ENCODE peak calls at places on chromosomes 3 and 15, in six cellular contexts. H is NB4, C is astrocyte of the spinal cord, Y is breast epithelium, R is RWPE2, T is tibial artery. S is an unnamed sample.

GRCh38 chr15:34791701-34792100 is 3.6 kb downstream of the ACTC1 start:
- DNase-seq in H (no peak), C (no peak), Y (no peak), R (no peak), T (no peak), S (no peak)

GRCh38 chr3:11513817-11514135 is 129.9 kb downstream of the VGLL4 start:
- DNase-seq in H (no peak), C (no peak), Y (no peak), R (no peak), T (no peak), S (no peak)

GRCh38 chr15:59074607-59075006 is 30.3 kb upstream of the CCNB2 start:
- DNase-seq in H (no peak), C (no peak), Y (no peak), R (no peak), T (no peak), S (no peak)

GRCh38 chr3:95612611-95613010 is 1201.8 kb upstream of the EPHA6 start:
- DNase-seq in H (no peak), C (no peak), Y (no peak), R (no peak), T (no peak), S (peak; percentile 13)

GRCh38 chr3:23341147-23341838 is 138.2 kb downstream of the UBE2E2 start:
- DNase-seq in H (no peak), C (no peak), Y (no peak), R (no peak), T (no peak), S (no peak)

GRCh38 chr15:101315736-101316135 is 20.7 kb upstream of the SNRPA1 start:
- DNase-seq in H (no peak), C (no peak), Y (no peak), R (peak; percentile 68), T (no peak), S (no peak)

GRCh38 chr15:22963546-22964125 is 16.5 kb downstream of the CYFIP1 start:
- DNase-seq in H (no peak), C (no peak), Y (no peak), R (no peak), T (no peak), S (peak; percentile 55)

GRCh38 chr15:85597155-85597815 is 197.4 kb downstream of the KLHL25 start:
- DNase-seq in H (no peak), C (no peak), Y (no peak), R (no peak), T (no peak), S (peak; percentile 61)

GRCh38 chr3:117706731-117707130 is 997.2 kb downstream of the TUSC7 start:
- DNase-seq in H (no peak), C (no peak), Y (no peak), R (no peak), T (no peak), S (no peak)

GRCh38 chr3:48403533-48404439 is 26.1 kb downstream of the PLXNB1 start:
- DNase-seq in H (no peak), C (no peak), Y (peak; percentile 45), R (peak; percentile 44), T (peak; percentile 18), S (no peak)

GRCh38 chr3:126474498-126475410 is 937 bp downstream of the ZXDC start:
- DNase-seq in H (peak; percentile 73), C (peak; percentile 51), Y (no peak), R (peak; percentile 55), T (peak; percentile 40), S (peak; percentile 48)

GRCh38 chr3:11154036-11154952 is at the start of gene HRH1:
- DNase-seq in H (peak; percentile 28), C (peak; percentile 40), Y (no peak), R (no peak), T (peak; percentile 43), S (peak; percentile 28)

GRCh38 chr15:41894791-41895463 is 1.1 kb upstream of the SPTBN5 start:
- DNase-seq in H (peak; percentile 88), C (peak; percentile 75), Y (peak; percentile 66), R (peak; percentile 97), T (peak; percentile 79), S (peak; percentile 82)

GRCh38 chr3:187237741-187238140 is 40.5 kb downstream of the RTP1 start:
- DNase-seq in H (no peak), C (no peak), Y (no peak), R (no peak), T (no peak), S (no peak)

GRCh38 chr3:15215996-15216395 is 9.9 kb downstream of the CAPN7 start:
- DNase-seq in H (no peak), C (no peak), Y (no peak), R (no peak), T (no peak), S (no peak)
- H3K4me3 ChIP-seq in H (no peak overlapping the region), C (no peak overlapping the region), Y (no peak overlapping the region), R (no peak overlapping the region), T (no peak overlapping the region), S (no peak overlapping the region)

DNA sequence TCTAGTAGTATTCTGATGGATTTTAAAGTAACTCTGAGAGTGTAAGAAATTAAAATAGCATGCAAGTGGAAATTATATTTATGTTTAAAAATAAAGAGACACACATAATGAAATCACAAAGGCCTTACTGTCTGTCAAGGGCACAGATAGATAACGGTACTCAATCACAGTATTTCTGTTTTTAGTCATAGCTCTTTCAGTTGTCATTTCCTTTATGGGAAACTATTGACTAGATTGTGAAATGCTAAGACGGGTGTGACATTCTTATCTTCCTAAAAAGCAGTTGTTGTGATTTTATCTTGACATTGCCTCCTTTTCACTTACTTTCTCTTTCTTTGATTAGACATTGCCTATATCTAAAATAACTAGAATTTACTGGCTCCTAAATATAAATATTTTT is 100.1 kb upstream of the PLSCR5 start:
- DNase-seq in H (no peak), C (no peak), Y (no peak), R (no peak), T (no peak), S (no peak)
- TF ChIP-seq CTCF in H (no peak), C (no peak), Y (no peak), R (no peak), T (no peak), S (no peak)

DNA sequence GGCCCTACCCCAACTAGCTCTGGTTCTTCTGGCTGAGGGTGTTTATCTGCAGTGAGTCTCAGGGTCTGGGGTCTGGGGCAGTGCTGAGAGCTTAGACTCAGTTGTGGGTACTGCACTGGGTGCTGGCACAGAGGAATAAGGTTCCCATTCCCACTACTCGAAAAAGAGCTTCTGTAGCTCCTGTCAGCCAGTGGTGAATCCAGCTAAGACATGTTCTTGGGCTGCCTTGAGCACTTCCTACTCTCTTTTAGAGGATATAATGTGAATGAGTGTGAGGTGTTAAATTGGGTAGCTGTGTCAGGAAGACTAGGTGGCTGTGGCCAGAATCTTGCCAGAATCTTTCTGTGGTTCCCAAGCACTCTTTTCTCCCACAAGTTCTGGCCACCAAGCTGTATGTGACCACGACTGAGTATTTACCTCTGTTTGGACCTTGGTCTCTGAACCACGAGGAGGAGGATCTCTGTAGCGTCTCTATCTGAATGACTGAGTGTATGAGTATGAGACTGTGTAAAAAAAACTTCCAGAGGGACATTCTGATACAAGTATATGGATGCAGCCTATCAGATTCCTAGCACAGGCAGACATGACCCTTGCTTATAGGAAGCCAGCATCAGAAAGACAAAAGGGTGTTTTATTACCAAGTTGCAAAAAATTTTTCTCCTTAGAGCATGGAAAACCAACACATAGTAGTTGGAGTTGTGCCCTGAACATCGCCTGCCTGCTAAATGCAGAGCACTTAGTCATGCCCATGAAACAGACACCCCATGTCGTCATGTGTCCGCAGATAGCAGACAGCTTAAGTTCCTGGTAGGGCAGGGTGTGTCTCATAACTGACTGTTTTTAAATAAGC is 30.6 kb downstream of the DAG1 start:
- DNase-seq in H (peak; percentile 59), C (peak; percentile 97), Y (no peak), R (peak; percentile 88), T (peak; percentile 84), S (peak; percentile 98)
- H3K4me3 ChIP-seq in H (no peak overlapping the region), C (no peak overlapping the region), Y (no peak overlapping the region), R (no peak overlapping the region), T (peak overlapping the region; percentile 7), S (no peak overlapping the region)

GRCh38 chr15:65979837-65980236 is 110.5 kb downstream of the RAB11A start:
- DNase-seq in H (no peak), C (no peak), Y (no peak), R (no peak), T (no peak), S (no peak)

GRCh38 chr15:65979316-65979715 is 110.0 kb downstream of the RAB11A start:
- DNase-seq in H (peak; percentile 72), C (no peak), Y (no peak), R (no peak), T (no peak), S (no peak)

GRCh38 chr15:65982941-65983340 is 113.7 kb downstream of the RAB11A start:
- DNase-seq in H (no peak), C (no peak), Y (no peak), R (no peak), T (no peak), S (no peak)

GRCh38 chr15:65980824-65981456 is 111.6 kb downstream of the RAB11A start:
- DNase-seq in H (peak; percentile 60), C (peak; percentile 71), Y (peak; percentile 57), R (no peak), T (peak; percentile 44), S (peak; percentile 75)

GRCh38 chr15:65981837-65982696 is 112.8 kb downstream of the RAB11A start:
- DNase-seq in H (peak; percentile 33), C (no peak), Y (no peak), R (peak; percentile 89), T (no peak), S (no peak)
- TF ChIP-seq CTCF in H (peak; percentile 29), C (no peak), Y (no peak), R (peak; percentile 24), T (no peak), S (no peak)

DNA sequence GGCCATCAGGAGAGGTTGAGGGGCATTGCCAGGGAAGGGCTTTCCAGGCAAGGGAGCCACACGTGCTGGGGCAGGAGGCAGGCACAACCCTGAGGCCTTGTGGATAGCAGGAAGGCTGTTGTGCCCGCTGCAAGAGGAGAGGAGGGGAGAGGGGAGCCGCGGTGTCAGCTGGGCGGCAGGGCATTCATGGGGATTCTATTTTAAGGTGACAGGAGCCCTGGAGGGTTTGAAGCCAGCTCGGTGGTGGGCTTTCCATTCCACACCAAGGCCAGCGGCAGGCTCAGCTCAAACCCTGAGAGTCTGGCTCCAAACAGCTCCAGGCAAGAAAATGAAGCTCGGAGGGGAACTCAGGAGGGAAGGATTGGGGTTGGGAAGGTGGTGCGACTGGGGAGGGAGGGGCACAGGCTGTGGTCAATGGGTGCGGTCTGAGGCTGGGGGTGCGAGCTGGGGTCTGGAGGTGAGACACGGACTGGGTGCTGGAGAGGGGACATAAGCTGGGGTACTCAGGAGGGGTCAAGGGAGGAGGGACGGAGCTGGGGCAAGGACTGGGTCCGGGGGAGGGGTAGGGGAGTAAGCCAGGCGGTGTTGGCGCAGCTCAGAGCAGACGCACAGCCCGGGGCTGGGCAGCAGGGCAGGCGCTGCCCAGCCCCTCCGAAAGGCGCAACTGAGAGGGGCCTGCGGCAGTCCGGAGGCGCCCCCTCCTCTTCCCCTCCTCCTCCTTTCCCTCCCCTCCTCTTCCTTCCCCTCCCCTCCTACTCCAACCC is 43.4 kb downstream of the TPRA1 start:
- DNase-seq in H (no peak), C (no peak), Y (no peak), R (no peak), T (no peak), S (no peak)
- H3K4me3 ChIP-seq in H (no peak overlapping the region), C (peak overlapping the region; percentile 51), Y (peak overlapping the region; percentile 68), R (peak overlapping the region; percentile 12), T (peak overlapping the region; percentile 63), S (peak overlapping the region; percentile 68)

S was measured in fibroblast of villous mesenchyme.